ENCODE peak calls at places on chromosome 22, in nine cellular contexts. C is heart right ventricle, A is fibroblast of pulmonary artery, P is AG04449, B is nephron progenitor cell, X is GM20000, Q is chondrocyte, N is LNCaP clone FGC, M is RWPE1. D is an unnamed sample.

GRCh38 chr22:20395181-20395896 is 1.4 kb downstream of the ZNF74 start:
- DNase-seq in C (no peak), A (no peak), P (no peak), B (no peak), X (no peak), Q (no peak), N (no peak), M (no peak), D (no peak)

GRCh38 chr22:44200855-44201550 is 20.3 kb downstream of the PARVG start:
- DNase-seq in C (no peak), A (no peak), P (no peak), B (no peak), X (no peak), Q (peak; percentile 68), N (no peak), M (no peak), D (no peak)

GRCh38 chr22:47957649-47958048 is 1195.2 kb downstream of the TBC1D22A start:
- DNase-seq in C (no peak), A (no peak), P (no peak), B (no peak), X (no peak), Q (no peak), N (no peak), M (no peak), D (no peak)

GRCh38 chr22:44998296-44998695 is 11.5 kb downstream of the PHF21B start:
- DNase-seq in C (no peak), A (no peak), P (no peak), B (no peak), X (no peak), Q (no peak), N (no peak), M (no peak), D (no peak)

GRCh38 chr22:48740086-48740730 is 1087.5 kb downstream of the BRD1 start:
- DNase-seq in C (no peak), A (no peak), P (no peak), B (no peak), X (no peak), Q (peak; percentile 75), N (no peak), M (no peak), D (no peak)

GRCh38 chr22:30295576-30295975 is 6.3 kb upstream of the CASTOR1 start:
- DNase-seq in C (no peak), A (no peak), P (no peak), B (no peak), X (no peak), Q (no peak), N (no peak), M (no peak), D (no peak)

GRCh38 chr22:24775769-24776492 is 1.4 kb upstream of the PIWIL3 start:
- DNase-seq in C (no peak), A (peak; percentile 9), P (no peak), B (no peak), X (no peak), Q (no peak), N (no peak), M (no peak), D (no peak)

GRCh38 chr22:44051961-44052360 is 27.9 kb downstream of the PARVB start:
- DNase-seq in C (no peak), A (no peak), P (no peak), B (no peak), X (no peak), Q (no peak), N (no peak), M (no peak), D (no peak)

GRCh38 chr22:45598596-45599217 is 72.9 kb upstream of the ATXN10 start:
- DNase-seq in C (no peak), A (no peak), P (no peak), B (no peak), X (no peak), Q (peak; percentile 75), N (no peak), M (no peak), D (no peak)

GRCh38 chr22:48198489-48199459 is 1436.3 kb downstream of the TBC1D22A start:
- DNase-seq in C (no peak), A (no peak), P (no peak), B (no peak), X (no peak), Q (no peak), N (no peak), M (no peak), D (no peak)

GRCh38 chr22:50139843-50140415 is 30.6 kb upstream of the PANX2 start:
- DNase-seq in C (no peak), A (peak; percentile 20), P (no peak), B (no peak), X (no peak), Q (no peak), N (no peak), M (no peak), D (no peak)

GRCh38 chr22:39526736-39527171 is 5.8 kb downstream of the RPS19BP1 start:
- DNase-seq in C (no peak), A (no peak), P (no peak), B (no peak), X (no peak), Q (no peak), N (no peak), M (no peak), D (no peak)

GRCh38 chr22:39785232-39785631 is 108.3 kb downstream of the ENTHD1 start:
- DNase-seq in C (no peak), A (no peak), P (no peak), B (no peak), X (no peak), Q (no peak), N (no peak), M (no peak), D (no peak)

GRCh38 chr22:49923445-49923844 is 5.0 kb downstream of the CRELD2 start:
- DNase-seq in C (no peak), A (no peak), P (no peak), B (no peak), X (no peak), Q (no peak), N (no peak), M (no peak), D (no peak)

GRCh38 chr22:32699686-32700085 is 101.8 kb upstream of the TIMP3 start:
- DNase-seq in C (no peak), A (no peak), P (no peak), B (no peak), X (no peak), Q (no peak), N (no peak), M (peak; percentile 17), D (no peak)

GRCh38 chr22:44385781-44386180 is 73.0 kb upstream of the SHISAL1 start:
- DNase-seq in C (no peak), A (no peak), P (no peak), B (no peak), X (no peak), Q (peak; percentile 86), N (no peak), M (no peak), D (no peak)

GRCh38 chr22:45292675-45293402 is 8.1 kb downstream of the UPK3A start:
- DNase-seq in C (no peak), A (no peak), P (no peak), B (no peak), X (no peak), Q (no peak), N (no peak), M (no peak), D (no peak)

GRCh38 chr22:40348025-40348658 is 1.8 kb downstream of the ADSL start:
- DNase-seq in C (peak; percentile 23), A (peak; percentile 75), P (no peak), B (peak; percentile 35), X (peak; percentile 77), Q (no peak), N (no peak), M (peak; percentile 38), D (peak; percentile 14)

GRCh38 chr22:50306753-50307749 is at the start of gene PLXNB2:
- DNase-seq in C (peak; percentile 88), A (peak; percentile 87), P (no peak), B (peak; percentile 82), X (peak; percentile 95), Q (no peak), N (no peak), M (no peak), D (peak; percentile 64)

GRCh38 chr22:18987765-18988164 is 51.7 kb upstream of the PRODH start:
- DNase-seq in C (no peak), A (no peak), P (no peak), B (peak; percentile 36), X (no peak), Q (no peak), N (no peak), M (peak; percentile 26), D (no peak)
- TF ChIP-seq CTCF in C (no peak), A (peak; percentile 33), P (peak; percentile 52), B (peak; percentile 25), X (no peak), Q (peak; percentile 53), N (peak; percentile 31), M (peak; percentile 35), D (peak; percentile 39)

DNA sequence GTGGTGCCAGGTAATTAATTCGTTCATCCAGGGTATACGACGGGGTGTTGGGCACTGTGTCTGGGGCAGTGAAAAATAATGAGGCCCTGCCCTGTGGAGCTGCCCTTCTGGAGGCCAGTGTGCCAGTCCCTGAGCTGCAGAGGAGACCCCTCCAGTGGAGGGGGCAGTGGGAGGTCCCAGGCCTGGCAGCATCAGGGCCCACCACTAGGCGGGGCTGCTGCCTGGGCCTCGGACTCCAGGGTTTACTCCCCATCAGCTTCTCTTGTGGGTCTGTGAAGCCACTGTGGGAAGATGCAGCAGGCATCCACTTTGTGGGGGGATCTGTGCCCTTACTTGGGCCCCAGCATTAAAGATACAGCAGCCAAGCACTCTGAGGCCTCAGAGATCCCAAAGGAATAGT is 17.4 kb upstream of the TMPRSS6 start:
- DNase-seq in C (no peak), A (no peak), P (no peak), B (peak; percentile 38), X (no peak), Q (no peak), N (no peak), M (no peak), D (no peak)
- TF ChIP-seq CTCF in C (no peak), A (peak; percentile 10), P (peak; percentile 24), B (peak; percentile 49), X (peak; percentile 14), Q (peak; percentile 55), N (no peak), M (no peak), D (peak; percentile 45)

DNA sequence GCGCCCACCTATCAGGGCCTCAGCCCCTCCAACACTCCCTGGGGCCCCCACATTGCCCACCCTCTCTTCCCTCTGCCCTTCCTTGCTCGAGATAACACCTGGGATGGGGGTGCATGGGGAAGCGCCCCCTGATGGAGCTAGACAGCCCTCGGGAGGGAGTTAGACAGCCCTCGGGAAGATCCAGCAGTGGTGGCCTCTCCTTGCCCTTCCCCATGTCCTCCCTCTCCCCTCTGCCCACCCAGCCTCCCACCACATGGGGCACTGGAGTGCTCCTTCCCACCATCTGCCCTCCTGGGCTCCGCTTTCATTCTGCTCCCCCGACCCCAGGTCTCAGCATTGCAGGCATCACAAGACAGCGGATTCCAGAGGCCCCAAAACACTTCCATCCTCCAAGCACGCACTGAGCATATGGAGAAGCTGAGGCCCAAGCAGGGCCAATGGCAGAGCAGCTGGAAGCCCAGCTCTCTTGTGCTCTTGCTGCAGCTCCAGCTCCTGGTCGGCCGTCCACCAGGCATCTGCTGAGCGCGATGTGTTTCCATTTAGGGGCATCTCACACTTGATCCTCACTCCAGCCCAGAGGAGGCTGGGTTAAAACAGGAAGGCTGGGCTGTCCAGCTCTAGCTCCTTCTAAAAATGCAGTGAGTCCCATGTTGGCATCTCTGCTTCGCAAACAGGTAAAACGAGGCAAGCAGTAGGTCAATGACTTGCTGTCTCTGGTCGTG is 65.6 kb downstream of the IGLL1 start:
- DNase-seq in C (no peak), A (no peak), P (no peak), B (no peak), X (no peak), Q (no peak), N (no peak), M (no peak), D (no peak)
- TF ChIP-seq CTCF in C (no peak), A (no peak), P (no peak), B (no peak), X (no peak), Q (no peak), N (no peak), M (no peak), D (no peak)

GRCh38 chr22:35150163-35151107 is 84.5 kb downstream of the ISX start:
- DNase-seq in C (peak; percentile 50), A (peak; percentile 51), P (no peak), B (peak; percentile 90), X (peak; percentile 55), Q (no peak), N (no peak), M (peak; percentile 5), D (peak; percentile 87)
- TF ChIP-seq CTCF in C (peak; percentile 73), A (peak; percentile 79), P (peak; percentile 76), B (peak; percentile 78), X (peak; percentile 66), Q (peak; percentile 84), N (peak; percentile 82), M (peak; percentile 69), D (peak; percentile 86)

D was measured in neural crest cell.